ENCODE peak calls at places on chromosome 13, in six cellular contexts. X is tibial artery, A is NCI-H1048, V is left cardiac atrium, U is GM20000, D is T-helper 1 cell. Z is an unnamed sample.

GRCh38 chr13:23440821-23441608 is 7.5 kb upstream of the SACS start:
- DNase-seq in X (no peak), A (no peak), V (peak; percentile 43), U (no peak), D (no peak), Z (no peak)

GRCh38 chr13:32125746-32126145 is 94.2 kb downstream of the FRY start:
- DNase-seq in X (no peak), A (no peak), V (no peak), U (no peak), D (no peak), Z (no peak)

GRCh38 chr13:110887955-110888333 is 26.9 kb downstream of the ANKRD10 start:
- DNase-seq in X (no peak), A (no peak), V (no peak), U (no peak), D (no peak), Z (no peak)

GRCh38 chr13:106114981-106115554 is 420.4 kb downstream of the EFNB2 start:
- DNase-seq in X (no peak), A (no peak), V (no peak), U (no peak), D (no peak), Z (no peak)

GRCh38 chr13:89883893-89884448 is 1463.5 kb upstream of the MIR17HG start:
- DNase-seq in X (no peak), A (no peak), V (no peak), U (no peak), D (no peak), Z (no peak)

GRCh38 chr13:36986462-36987240 is 12.5 kb downstream of the ALG5 start:
- DNase-seq in X (no peak), A (no peak), V (no peak), U (no peak), D (no peak), Z (no peak)

GRCh38 chr13:44397766-44398223 is 24.2 kb downstream of the SERP2 start:
- DNase-seq in X (no peak), A (no peak), V (no peak), U (no peak), D (no peak), Z (no peak)

GRCh38 chr13:96551540-96551939 is 442.7 kb downstream of the OXGR1 start:
- DNase-seq in X (no peak), A (no peak), V (no peak), U (no peak), D (no peak), Z (no peak)

GRCh38 chr13:81458211-81458610 is 1117.3 kb upstream of the SPRY2 start:
- DNase-seq in X (no peak), A (no peak), V (no peak), U (no peak), D (no peak), Z (no peak)

GRCh38 chr13:67146523-67147130 is 83.5 kb downstream of the PCDH9 start:
- DNase-seq in X (no peak), A (no peak), V (no peak), U (no peak), D (no peak), Z (no peak)

GRCh38 chr13:99191900-99192399 is 8.7 kb upstream of the UBAC2 start:
- DNase-seq in X (no peak), A (no peak), V (no peak), U (no peak), D (no peak), Z (no peak)

GRCh38 chr13:35144496-35144895 is 202.4 kb downstream of the NBEA start:
- DNase-seq in X (no peak), A (no peak), V (no peak), U (no peak), D (no peak), Z (no peak)

GRCh38 chr13:113769106-113769505 is 10.1 kb downstream of the TMEM255B start:
- DNase-seq in X (no peak), A (no peak), V (no peak), U (no peak), D (no peak), Z (no peak)

GRCh38 chr13:111183087-111183645 is 68.1 kb downstream of the ARHGEF7 start:
- DNase-seq in X (no peak), A (no peak), V (no peak), U (no peak), D (no peak), Z (no peak)

GRCh38 chr13:45297456-45298205 is 43.4 kb downstream of the TPT1 start:
- DNase-seq in X (no peak), A (no peak), V (no peak), U (no peak), D (no peak), Z (no peak)

GRCh38 chr13:111177081-111177711 is 62.1 kb downstream of the ARHGEF7 start:
- DNase-seq in X (peak; percentile 88), A (no peak), V (peak; percentile 66), U (no peak), D (no peak), Z (no peak)

GRCh38 chr13:51844862-51845573 is at the start of gene TMEM272:
- DNase-seq in X (no peak), A (no peak), V (peak; percentile 61), U (peak; percentile 63), D (no peak), Z (no peak)

GRCh38 chr13:46173656-46174055 is 8.3 kb downstream of the LCP1 start:
- DNase-seq in X (no peak), A (no peak), V (no peak), U (no peak), D (no peak), Z (no peak)

GRCh38 chr13:44259045-44260042 is 114.3 kb upstream of the SERP2 start:
- DNase-seq in X (no peak), A (no peak), V (peak; percentile 42), U (peak; percentile 57), D (no peak), Z (no peak)

GRCh38 chr13:79435549-79435948 is 29.5 kb upstream of the RBM26 start:
- DNase-seq in X (no peak), A (no peak), V (no peak), U (no peak), D (no peak), Z (no peak)

GRCh38 chr13:29523199-29523931 is 72.1 kb downstream of the SLC7A1 start:
- DNase-seq in X (peak; percentile 86), A (no peak), V (peak; percentile 79), U (no peak), D (no peak), Z (no peak)

GRCh38 chr13:92821324-92821723 is 405.3 kb upstream of the GPC6 start:
- DNase-seq in X (no peak), A (no peak), V (no peak), U (no peak), D (no peak), Z (no peak)

GRCh38 chr13:36965767-36966166 is 33.4 kb downstream of the ALG5 start:
- DNase-seq in X (no peak), A (no peak), V (no peak), U (no peak), D (no peak), Z (no peak)

GRCh38 chr13:98338312-98338711 is 161.2 kb upstream of the RNF113B start:
- DNase-seq in X (no peak), A (no peak), V (no peak), U (no peak), D (no peak), Z (no peak)

GRCh38 chr13:37914781-37915391 is 45.3 kb upstream of the TRPC4 start:
- DNase-seq in X (no peak), A (no peak), V (no peak), U (no peak), D (no peak), Z (no peak)

GRCh38 chr13:45838171-45838745 is 13.3 kb downstream of the SIAH3 start:
- DNase-seq in X (no peak), A (no peak), V (no peak), U (no peak), D (no peak), Z (no peak)

GRCh38 chr13:28716511-28716910 is 2.3 kb downstream of the SLC46A3 start:
- DNase-seq in X (no peak), A (no peak), V (peak; percentile 59), U (no peak), D (no peak), Z (no peak)

GRCh38 chr13:98025480-98026025 is 72.1 kb downstream of the IPO5 start:
- DNase-seq in X (no peak), A (no peak), V (no peak), U (no peak), D (no peak), Z (no peak)

GRCh38 chr13:20609145-20609544 is 42.2 kb downstream of the IFT88 start:
- DNase-seq in X (no peak), A (no peak), V (no peak), U (no peak), D (no peak), Z (no peak)

GRCh38 chr13:90416519-90416918 is 931.0 kb upstream of the MIR17HG start:
- DNase-seq in X (no peak), A (no peak), V (no peak), U (no peak), D (no peak), Z (no peak)

GRCh38 chr13:22076658-22077057 is 405.8 kb downstream of the FGF9 start:
- DNase-seq in X (no peak), A (no peak), V (no peak), U (no peak), D (no peak), Z (no peak)

GRCh38 chr13:80979035-80979641 is 638.2 kb upstream of the SPRY2 start:
- DNase-seq in X (no peak), A (no peak), V (peak; percentile 26), U (peak; percentile 49), D (no peak), Z (no peak)

GRCh38 chr13:99439850-99440604 is 61.2 kb upstream of the TM9SF2 start:
- DNase-seq in X (no peak), A (no peak), V (no peak), U (no peak), D (no peak), Z (no peak)

GRCh38 chr13:30908416-30908980 is 2.4 kb downstream of the MEDAG start:
- DNase-seq in X (peak; percentile 88), A (peak; percentile 0), V (peak; percentile 67), U (no peak), D (no peak), Z (no peak)

GRCh38 chr13:72221276-72221962 is 354.4 kb upstream of the DACH1 start:
- DNase-seq in X (no peak), A (peak; percentile 4), V (peak; percentile 18), U (peak; percentile 6), D (no peak), Z (no peak)

GRCh38 chr13:72716776-72717175 is 10.7 kb downstream of the MZT1 start:
- DNase-seq in X (no peak), A (no peak), V (no peak), U (no peak), D (no peak), Z (no peak)

GRCh38 chr13:59823495-59823894 is 340.2 kb downstream of the DIAPH3 start:
- DNase-seq in X (no peak), A (no peak), V (no peak), U (no peak), D (no peak), Z (no peak)

Z was measured in esophagus squamous epithelium.